ENCODE peak calls at places on chromosomes 5 and 9, in seven cellular contexts. G is KBM-7; S is stimulated activated CD8-positive, alpha-beta memory T cell treated with anti-CD3 and anti-CD28 coated beads, Interleukin-2, amount 100 ng/mL, for 1 hour; T is GM12891; W is HFFc6; L is activated CD8-positive, alpha-beta memory T cell treated with anti-CD3 and anti-CD28 coated beads for 4 hours; B is mucosa of gallbladder. D is an unnamed sample.

GRCh38 chr9:2657427-2657826 is 35.8 kb downstream of the VLDLR start:
- DNase-seq in G (peak), S (no peak), T (no peak), W (no peak), L (peak), B (no peak), D (no peak)

GRCh38 chr5:110478899-110479298 is 247.6 kb downstream of the TMEM232 start:
- DNase-seq in G (peak), S (no peak), T (no peak), W (peak), L (no peak), B (no peak), D (no peak)

GRCh38 chr5:143593723-143594122 is 190.2 kb upstream of the NR3C1 start:
- DNase-seq in G (no peak), S (no peak), T (no peak), W (no peak), L (no peak), B (no peak), D (no peak)

GRCh38 chr5:171308453-171309275 is at the start of gene TLX3:
- DNase-seq in G (no peak), S (no peak), T (no peak), W (no peak), L (no peak), B (no peak), D (no peak)

GRCh38 chr5:157164521-157164920 is 1.5 kb downstream of the GARIN3 start:
- DNase-seq in G (no peak), S (no peak), T (no peak), W (no peak), L (no peak), B (no peak), D (no peak)

GRCh38 chr5:142883025-142883424 is 112.8 kb downstream of the ARHGAP26 start:
- DNase-seq in G (no peak), S (no peak), T (no peak), W (peak), L (no peak), B (no peak), D (no peak)

GRCh38 chr9:129102791-129103594 is 7.6 kb downstream of the CRAT start:
- DNase-seq in G (peak), S (no peak), T (no peak), W (peak), L (no peak), B (peak), D (no peak)

GRCh38 chr5:42870882-42871418 is 59.3 kb upstream of the SELENOP start:
- DNase-seq in G (no peak), S (no peak), T (no peak), W (peak), L (no peak), B (no peak), D (no peak)

GRCh38 chr5:117201016-117201415 is 626.4 kb upstream of the SEMA6A start:
- DNase-seq in G (no peak), S (no peak), T (no peak), W (no peak), L (no peak), B (no peak), D (no peak)

GRCh38 chr5:139895647-139896046 is 100.0 kb downstream of the PSD2 start:
- DNase-seq in G (no peak), S (no peak), T (no peak), W (no peak), L (no peak), B (peak), D (no peak)

GRCh38 chr9:22970434-22970975 is 523.9 kb downstream of the DMRTA1 start:
- DNase-seq in G (no peak), S (no peak), T (no peak), W (no peak), L (no peak), B (no peak), D (no peak)

GRCh38 chr9:109574061-109574882 is 76.2 kb upstream of the PTPN3 start:
- DNase-seq in G (peak), S (no peak), T (no peak), W (peak), L (no peak), B (peak), D (no peak)

GRCh38 chr9:114314881-114315722 is 7.8 kb upstream of the ORM1 start:
- DNase-seq in G (no peak), S (no peak), T (no peak), W (no peak), L (no peak), B (no peak), D (peak)

GRCh38 chr9:18296702-18297531 is 177.0 kb upstream of the ADAMTSL1 start:
- DNase-seq in G (no peak), S (no peak), T (no peak), W (peak), L (no peak), B (no peak), D (no peak)

GRCh38 chr5:34731435-34732232 is 75.5 kb downstream of the RAI14 start:
- DNase-seq in G (peak), S (no peak), T (no peak), W (no peak), L (no peak), B (no peak), D (peak)

D was measured in left lobe of liver.